ENCODE peak calls at places on chromosomes 12 and 14, in five cellular contexts. I is choroid plexus epithelial cell, J is heart left ventricle, Y is WERI-Rb-1, K is ovary. H is an unnamed sample.

GRCh38 chr14:55043528-55043927 is 7.9 kb upstream of the MAPK1IP1L start:
- DNase-seq in K (no peak), J (no peak), Y (no peak), I (peak; percentile 70), H (no peak)

GRCh38 chr14:89340782-89341181 is 76.3 kb downstream of the FOXN3 start:
- DNase-seq in J (no peak), K (no peak), I (no peak), Y (no peak), H (no peak)

GRCh38 chr12:31207799-31208465 is 118.0 kb downstream of the SINHCAF start:
- DNase-seq in Y (no peak), I (no peak), J (no peak), K (no peak), H (no peak)

GRCh38 chr14:73762375-73762822 is 48.2 kb upstream of the PNMA1 start:
- DNase-seq in K (no peak), I (no peak), Y (no peak), J (no peak), H (no peak)

GRCh38 chr12:69540606-69541386 is 44.5 kb upstream of the CCT2 start:
- DNase-seq in I (peak; percentile 81), J (no peak), K (no peak), Y (no peak), H (no peak)

GRCh38 chr12:68621092-68622081 is 10.7 kb downstream of the RAP1B start:
- DNase-seq in J (no peak), K (no peak), I (no peak), Y (no peak), H (no peak)

GRCh38 chr14:70714055-70714550 is 72.4 kb downstream of the TTC9 start:
- DNase-seq in K (no peak), J (no peak), I (peak; percentile 74), Y (peak; percentile 50), H (peak; percentile 50)

GRCh38 chr14:100554082-100554677 is 33.0 kb downstream of the BEGAIN start:
- DNase-seq in I (no peak), Y (peak; percentile 13), J (peak; percentile 59), K (peak; percentile 65), H (peak; percentile 62)

GRCh38 chr14:68168460-68169109 is 349.0 kb downstream of the RAD51B start:
- DNase-seq in J (no peak), Y (no peak), I (no peak), K (no peak), H (no peak)

GRCh38 chr14:101239065-101239464 is 322.2 kb upstream of the DIO3 start:
- DNase-seq in K (no peak), Y (no peak), J (no peak), I (no peak), H (no peak)

GRCh38 chr14:65131176-65131765 is 29.0 kb upstream of the MAX start:
- DNase-seq in I (peak; percentile 54), Y (no peak), J (no peak), K (no peak), H (no peak)

GRCh38 chr12:39123580-39123979 is 218.2 kb upstream of the CPNE8 start:
- DNase-seq in J (no peak), K (no peak), Y (no peak), I (no peak), H (no peak)

GRCh38 chr12:123960856-123961255 is 11.8 kb downstream of the CCDC92 start:
- DNase-seq in J (no peak), I (no peak), K (no peak), Y (no peak), H (no peak)

GRCh38 chr12:401235-402126 is at the start of gene CCDC77:
- DNase-seq in I (peak; percentile 93), K (peak; percentile 89), J (peak; percentile 91), Y (peak; percentile 90), H (peak; percentile 87)

GRCh38 chr12:116532986-116533342 is 26.2 kb upstream of the MAP1LC3B2 start:
- DNase-seq in K (peak; percentile 40), Y (no peak), J (no peak), I (no peak), H (no peak)
- H3K4me3 ChIP-seq in K (peak overlapping the region; percentile 67), Y (peak overlapping the region; percentile 56), J (peak overlapping the region; percentile 21), I (peak overlapping the region; percentile 8), H (peak overlapping the region; percentile 64)

DNA sequence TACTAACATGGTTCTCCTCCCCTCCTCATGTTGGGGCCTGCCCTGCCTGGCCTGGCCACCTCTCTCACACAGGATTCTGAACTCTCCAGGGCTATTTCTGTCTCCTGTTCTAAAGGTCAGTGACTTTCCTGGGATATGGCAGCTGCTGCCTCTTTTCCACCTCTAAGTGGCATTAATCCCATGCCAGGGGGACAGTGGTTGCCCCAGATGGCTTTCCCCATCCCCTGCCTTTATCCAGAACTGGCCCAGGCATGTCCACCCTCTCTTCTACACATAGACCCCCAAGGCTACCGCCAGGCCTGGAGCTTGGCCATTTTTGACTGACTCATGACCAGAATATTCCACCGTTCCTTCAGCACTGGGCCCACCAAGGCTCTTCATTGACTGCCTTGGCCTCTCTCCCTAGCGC is 90.4 kb downstream of the IRF2BPL start:
- DNase-seq in J (no peak), I (no peak), K (no peak), Y (no peak), H (no peak)
- H3K4me3 ChIP-seq in J (no peak overlapping the region), I (no peak overlapping the region), K (no peak overlapping the region), Y (no peak overlapping the region), H (no peak overlapping the region)

DNA sequence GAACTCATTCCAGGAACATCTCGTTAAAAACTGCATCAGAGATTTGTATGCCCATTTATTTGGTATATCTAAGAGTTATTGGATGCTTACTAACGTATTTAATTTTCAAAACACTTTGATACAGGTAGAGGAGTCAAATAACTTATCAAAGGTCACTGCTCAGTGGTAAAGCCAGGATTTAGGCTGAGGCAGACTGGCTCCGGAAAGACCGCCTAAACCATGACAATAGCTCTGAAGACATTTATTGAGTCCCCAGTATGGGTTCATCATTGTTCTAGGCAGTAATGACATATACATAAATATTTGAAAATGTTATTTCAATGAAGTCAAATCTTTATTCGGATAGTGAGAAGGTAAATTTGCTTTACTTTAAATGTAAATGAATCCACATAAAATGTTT is 30.3 kb downstream of the WBP11 start:
- DNase-seq in J (no peak), Y (no peak), K (no peak), I (no peak), H (no peak)
- H3K4me3 ChIP-seq in J (no peak overlapping the region), Y (no peak overlapping the region), K (no peak overlapping the region), I (no peak overlapping the region), H (no peak overlapping the region)

DNA sequence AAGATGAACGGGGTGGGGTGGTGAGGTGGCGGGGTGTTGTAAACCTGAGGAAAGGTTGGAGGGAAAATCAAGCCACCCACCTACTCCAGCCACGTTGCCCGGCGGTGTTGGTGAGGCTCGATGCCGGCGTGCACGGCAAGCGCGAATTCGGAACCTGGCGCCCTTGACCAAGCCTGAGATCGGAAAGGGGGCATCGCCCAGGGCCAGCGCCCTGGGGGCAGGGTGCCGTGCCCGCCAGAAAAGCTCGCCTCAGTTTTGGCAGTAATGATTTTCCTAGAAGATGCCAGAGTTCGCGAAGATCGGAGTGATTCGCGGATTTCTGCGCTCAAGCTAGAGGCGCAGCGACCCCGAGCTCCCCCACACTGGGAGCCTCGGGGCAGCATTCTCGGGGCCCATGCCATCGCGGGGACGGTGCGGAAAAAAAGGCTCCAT is 804 bp downstream of the STXBP6 start:
- DNase-seq in K (no peak), J (no peak), I (peak; percentile 7), Y (no peak), H (no peak)
- H3K4me3 ChIP-seq in K (peak overlapping the region; percentile 70), J (peak overlapping the region; percentile 83), I (peak overlapping the region; percentile 60), Y (no peak overlapping the region), H (peak overlapping the region; percentile 83)

GRCh38 chr12:65949986-65950385 is 125.7 kb downstream of the HMGA2 start:
- DNase-seq in K (no peak), I (no peak), J (no peak), Y (no peak), H (no peak)
- H3K4me3 ChIP-seq in K (no peak overlapping the region), I (no peak overlapping the region), J (no peak overlapping the region), Y (no peak overlapping the region), H (no peak overlapping the region)